ENCODE peak calls at places on chromosomes 11 and 22, in six cellular contexts. L is sigmoid colon, H is spleen, Z is breast epithelium, G is upper lobe of left lung, I is suprapubic skin. K is an unnamed sample.

GRCh38 chr22:41240377-41241132 is at the start of gene CHADL:
- DNase-seq in L (peak; percentile 82), H (no peak), Z (no peak), G (peak; percentile 82), I (no peak), K (no peak)

GRCh38 chr11:66624450-66624849 is 8.0 kb downstream of the RBM14 start:
- DNase-seq in L (no peak), H (no peak), Z (no peak), G (peak; percentile 60), I (no peak), K (no peak)

GRCh38 chr11:2814751-2815150 is 70.8 kb downstream of the CDKN1C start:
- DNase-seq in L (no peak), H (peak; percentile 41), Z (no peak), G (no peak), I (no peak), K (no peak)

GRCh38 chr11:69808708-69809107 is 10.5 kb downstream of the FGF3 start:
- DNase-seq in L (no peak), H (no peak), Z (no peak), G (no peak), I (no peak), K (no peak)

GRCh38 chr22:38305481-38306448 is 11.5 kb downstream of the CSNK1E start:
- DNase-seq in L (no peak), H (no peak), Z (no peak), G (no peak), I (no peak), K (no peak)

GRCh38 chr11:111456086-111456858 is 55.9 kb downstream of the BTG4 start:
- DNase-seq in L (no peak), H (no peak), Z (no peak), G (peak; percentile 36), I (peak; percentile 60), K (no peak)

GRCh38 chr11:112229746-112230433 is 3.7 kb downstream of the PTS start:
- DNase-seq in L (no peak), H (no peak), Z (no peak), G (no peak), I (no peak), K (no peak)

GRCh38 chr11:88252208-88252607 is 77.0 kb upstream of the RAB38 start:
- DNase-seq in L (no peak), H (no peak), Z (no peak), G (no peak), I (no peak), K (no peak)

GRCh38 chr11:6618117-6619020 is 853 bp downstream of the TPP1 start:
- DNase-seq in L (peak; percentile 85), H (peak; percentile 86), Z (no peak), G (no peak), I (no peak), K (peak; percentile 49)

GRCh38 chr22:47073101-47073500 is 310.7 kb downstream of the TBC1D22A start:
- DNase-seq in L (no peak), H (no peak), Z (no peak), G (no peak), I (no peak), K (no peak)

GRCh38 chr11:22371188-22371587 is 33.0 kb downstream of the SLC17A6 start:
- DNase-seq in L (no peak), H (no peak), Z (no peak), G (no peak), I (no peak), K (no peak)

GRCh38 chr11:76769645-76770586 is 13.2 kb upstream of the TSKU start:
- DNase-seq in L (no peak), H (peak; percentile 69), Z (no peak), G (no peak), I (no peak), K (peak; percentile 82)
- TF ChIP-seq POLR2AphosphoS5 in L (no peak), H (no peak), Z (no peak), G (no peak), I (no peak), K (peak; percentile 90)

DNA sequence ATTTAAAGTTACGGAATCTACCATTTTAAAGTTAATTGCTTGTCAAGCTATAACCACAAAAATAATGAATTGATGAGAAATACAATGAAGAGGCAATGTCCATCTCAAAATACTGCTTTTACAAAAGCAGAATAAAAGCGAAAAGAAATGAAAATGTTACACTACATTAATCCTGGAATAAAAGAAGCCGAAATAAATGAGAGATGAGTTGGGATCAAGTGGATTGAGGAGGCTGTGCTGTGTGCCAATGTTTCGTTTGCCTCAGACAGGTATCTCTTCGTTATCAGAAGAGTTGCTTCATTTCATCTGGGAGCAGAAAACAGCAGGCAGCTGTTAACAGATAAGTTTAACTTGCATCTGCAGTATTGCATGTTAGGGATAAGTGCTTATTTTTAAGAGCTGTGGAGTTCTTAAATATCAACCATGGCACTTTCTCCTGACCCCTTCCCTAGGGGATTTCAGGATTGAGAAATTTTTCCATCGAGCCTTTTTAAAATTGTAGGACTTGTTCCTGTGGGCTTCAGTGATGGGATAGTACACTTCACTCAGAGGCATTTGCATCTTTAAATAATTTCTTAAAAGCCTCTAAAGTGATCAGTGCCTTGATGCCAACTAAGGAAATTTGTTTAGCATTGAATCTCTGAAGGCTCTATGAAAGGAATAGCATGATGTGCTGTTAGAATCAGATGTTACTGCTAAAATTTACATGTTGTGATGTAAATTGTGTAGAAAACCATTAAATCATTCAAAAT is 4.2 kb downstream of the MALAT1 start:
- DNase-seq in L (peak; percentile 55), H (no peak), Z (peak; percentile 42), G (no peak), I (no peak), K (no peak)
- TF ChIP-seq POLR2A in L (peak; percentile 54), H (no peak), Z (peak; percentile 30), G (peak; percentile 81), I (peak; percentile 11), K (no peak)

GRCh38 chr11:17498475-17498874 is 21.8 kb upstream of the ABCC8 start:
- DNase-seq in L (no peak), H (peak; percentile 46), Z (no peak), G (no peak), I (no peak), K (no peak)
- TF ChIP-seq CTCF in L (no peak), H (no peak), Z (no peak), G (no peak), I (no peak), K (no peak)

GRCh38 chr22:30250713-30251267 is 4.2 kb upstream of the LIF start:
- DNase-seq in L (no peak), H (no peak), Z (no peak), G (no peak), I (no peak), K (peak; percentile 38)
- TF ChIP-seq POLR2AphosphoS5 in L (no peak), H (no peak), Z (no peak), G (no peak), I (no peak), K (no peak)